ENCODE peak calls at places on chromosomes 2 and 18, in four cellular contexts. Y, I, Z and E are unnamed samples.

GRCh38 chr2:203915256-203915655 is 21.3 kb upstream of the ICOS start:
- DNase-seq in Y (no peak), I (no peak), Z (no peak), E (no peak)

GRCh38 chr2:38076710-38077430 is 919 bp upstream of the CYP1B1 start:
- DNase-seq in Y (peak), I (peak), Z (no peak), E (no peak)

GRCh38 chr2:226478121-226478809 is 321.4 kb downstream of the IRS1 start:
- DNase-seq in Y (no peak), I (no peak), Z (no peak), E (no peak)

GRCh38 chr2:145812163-145812554 is 1292.2 kb upstream of the ZEB2 start:
- DNase-seq in Y (no peak), I (no peak), Z (no peak), E (no peak)

GRCh38 chr18:12435867-12436266 is 28.1 kb downstream of the PRELID3A start:
- DNase-seq in Y (no peak), I (no peak), Z (no peak), E (no peak)

GRCh38 chr18:58080516-58080915 is 36.5 kb downstream of the NEDD4L start:
- DNase-seq in Y (no peak), I (no peak), Z (no peak), E (no peak)

GRCh38 chr2:101998556-101999121 is 6.9 kb downstream of the IL1R2 start:
- DNase-seq in Y (no peak), I (no peak), Z (no peak), E (no peak)

GRCh38 chr2:123091471-123091870 is 933.6 kb upstream of the CNTNAP5 start:
- DNase-seq in Y (no peak), I (no peak), Z (no peak), E (no peak)

GRCh38 chr2:171655584-171655983 is 31.7 kb upstream of the DYNC1I2 start:
- DNase-seq in Y (no peak), I (no peak), Z (no peak), E (no peak)

GRCh38 chr2:8217366-8218125 is 464.3 kb upstream of the ID2 start:
- DNase-seq in Y (no peak), I (no peak), Z (no peak), E (no peak)

GRCh38 chr2:131039535-131039907 is 53.7 kb downstream of the FAM168B start:
- DNase-seq in Y (no peak), I (no peak), Z (no peak), E (no peak)

GRCh38 chr2:80393996-80394395 is 89.4 kb upstream of the LRRTM1 start:
- DNase-seq in Y (no peak), I (no peak), Z (no peak), E (no peak)

GRCh38 chr2:113720167-113720566 is 36.3 kb downstream of the SLC35F5 start:
- DNase-seq in Y (peak), I (no peak), Z (no peak), E (no peak)

GRCh38 chr2:167986223-167986622 is 261.2 kb downstream of the STK39 start:
- DNase-seq in Y (no peak), I (no peak), Z (no peak), E (no peak)

GRCh38 chr2:189658281-189658680 is 3.0 kb upstream of the ASNSD1 start:
- DNase-seq in Y (no peak), I (no peak), Z (no peak), E (no peak)

GRCh38 chr2:26299488-26300092 is 46.4 kb upstream of the SELENOI start:
- DNase-seq in Y (peak), I (no peak), Z (no peak), E (no peak)

GRCh38 chr18:48562075-48562474 is 23.2 kb downstream of the CTIF start:
- DNase-seq in Y (no peak), I (no peak), Z (no peak), E (no peak)